ENCODE peak calls at places on chromosomes 6 and 20, in six cellular contexts. U, Z, G, W, T and H are unnamed samples.

GRCh38 chr6:32181890-32182529 is 2.0 kb downstream of the AGER start:
- DNase-seq in G (peak; percentile 69), Z (no peak), T (no peak), U (no peak), W (no peak), H (no peak)

GRCh38 chr6:106609699-106610098 is 19.6 kb downstream of the RTN4IP1 start:
- DNase-seq in T (no peak), W (peak; percentile 21), Z (peak; percentile 40), G (peak; percentile 32), U (peak; percentile 67), H (no peak)

GRCh38 chr6:43188426-43188825 is 6.4 kb downstream of the CUL9 start:
- DNase-seq in G (no peak), Z (no peak), T (no peak), W (no peak), U (no peak), H (no peak)

GRCh38 chr6:40336296-40336695 is 250.9 kb downstream of the LRFN2 start:
- DNase-seq in Z (no peak), W (no peak), T (no peak), U (no peak), G (no peak), H (no peak)

GRCh38 chr6:47477497-47478232 is at the start of gene CD2AP:
- DNase-seq in W (peak; percentile 80), U (peak; percentile 97), Z (peak; percentile 93), T (peak; percentile 89), G (peak; percentile 97), H (peak; percentile 89)

GRCh38 chr6:34491091-34491430 is 25.2 kb downstream of the PACSIN1 start:
- DNase-seq in Z (no peak), U (no peak), G (peak; percentile 73), W (no peak), T (no peak), H (no peak)

GRCh38 chr20:18466574-18466893 is 296 bp downstream of the DZANK1 start:
- DNase-seq in G (no peak), Z (no peak), W (no peak), T (no peak), U (no peak), H (no peak)

GRCh38 chr6:77466055-77467028 is 3.1 kb upstream of the HTR1B start:
- DNase-seq in U (peak; percentile 86), T (no peak), G (no peak), W (no peak), Z (peak; percentile 30), H (peak; percentile 53)

GRCh38 chr6:121482004-121482693 is 46.7 kb downstream of the GJA1 start:
- DNase-seq in G (no peak), W (peak; percentile 21), T (no peak), Z (no peak), U (no peak), H (no peak)

GRCh38 chr6:85920782-85921181 is 278.1 kb upstream of the SYNCRIP start:
- DNase-seq in U (no peak), Z (no peak), T (no peak), G (no peak), W (no peak), H (peak; percentile 69)

GRCh38 chr6:161413361-161413771 is 139.5 kb upstream of the AGPAT4 start:
- DNase-seq in Z (no peak), W (no peak), G (no peak), T (no peak), U (no peak), H (no peak)

GRCh38 chr6:84882768-84883766 is 118.7 kb upstream of the TBX18 start:
- DNase-seq in G (no peak), Z (no peak), U (no peak), W (no peak), T (no peak), H (no peak)

GRCh38 chr6:68628156-68628555 is 6.9 kb upstream of the ADGRB3 start:
- DNase-seq in U (peak; percentile 56), W (no peak), G (no peak), T (no peak), Z (no peak), H (no peak)

GRCh38 chr6:145903356-145904102 is 60.6 kb downstream of the SHPRH start:
- DNase-seq in W (no peak), G (no peak), Z (no peak), T (no peak), U (no peak), H (no peak)

GRCh38 chr6:100751590-100751989 is 129.5 kb downstream of the ASCC3 start:
- DNase-seq in G (no peak), T (no peak), U (no peak), Z (no peak), W (no peak), H (no peak)

GRCh38 chr6:32964776-32965175 is 3.6 kb upstream of the BRD2 start:
- DNase-seq in T (no peak), W (no peak), U (no peak), Z (no peak), G (no peak), H (no peak)

GRCh38 chr6:130843575-130844320 is 16.5 kb downstream of the SMLR1 start:
- DNase-seq in G (peak; percentile 38), W (peak; percentile 28), T (no peak), Z (no peak), U (peak; percentile 72), H (no peak)

GRCh38 chr6:45590751-45591184 is 213.0 kb upstream of the SUPT3H start:
- DNase-seq in T (no peak), W (no peak), G (no peak), U (no peak), Z (no peak), H (no peak)

GRCh38 chr20:11726021-11726420 is 191.7 kb upstream of the BTBD3 start:
- DNase-seq in U (no peak), G (no peak), T (no peak), Z (no peak), W (no peak), H (no peak)

GRCh38 chr6:170086639-170087420 is 204.0 kb downstream of the DLL1 start:
- DNase-seq in T (peak; percentile 50), U (no peak), G (no peak), Z (peak; percentile 7), W (no peak), H (no peak)

GRCh38 chr6:47135772-47136171 is 93.6 kb upstream of the ADGRF1 start:
- DNase-seq in G (peak; percentile 70), W (peak; percentile 85), U (peak; percentile 17), Z (no peak), T (no peak), H (peak; percentile 47)

GRCh38 chr20:13142143-13142542 is 78.9 kb upstream of the ISM1 start:
- DNase-seq in W (no peak), T (no peak), G (no peak), U (no peak), Z (no peak), H (no peak)

GRCh38 chr6:71489736-71490135 is 201.1 kb downstream of the OGFRL1 start:
- DNase-seq in G (no peak), Z (no peak), W (peak; percentile 10), T (no peak), U (peak; percentile 15), H (no peak)

GRCh38 chr20:57399587-57400261 is 8.5 kb downstream of the RBM38 start:
- DNase-seq in W (no peak), Z (peak; percentile 55), U (no peak), T (no peak), G (no peak), H (no peak)

GRCh38 chr20:1685304-1686052 is 27.9 kb upstream of the SIRPG start:
- DNase-seq in Z (no peak), U (no peak), W (no peak), G (no peak), T (no peak), H (no peak)

GRCh38 chr6:20319520-20320357 is 81.9 kb upstream of the E2F3 start:
- DNase-seq in T (no peak), W (no peak), Z (peak; percentile 63), G (no peak), U (no peak), H (no peak)

DNA sequence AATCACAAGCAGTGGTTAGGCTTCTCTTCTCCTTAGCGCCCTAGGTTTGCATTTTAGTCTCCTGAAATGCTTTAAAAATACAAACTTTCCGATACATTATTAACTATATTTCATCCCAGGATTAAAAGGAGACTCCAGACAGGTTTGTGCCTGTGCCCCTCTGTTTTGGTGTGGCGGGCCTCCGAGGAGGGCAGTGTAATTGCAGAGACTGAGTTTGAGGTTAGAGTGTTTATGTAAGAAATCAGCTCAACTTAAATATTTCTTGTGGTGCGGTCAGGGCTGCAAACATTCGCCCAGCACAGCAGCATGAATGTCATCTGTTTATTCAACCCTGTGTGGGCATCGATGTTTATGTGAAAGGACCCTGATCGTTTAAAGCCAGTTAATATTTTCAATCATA is 130.4 kb upstream of the AKAP12 start:
- DNase-seq in U (no peak), T (no peak), W (no peak), G (no peak), Z (no peak), H (no peak)
- TF ChIP-seq POLR2AphosphoS5 in U (no peak), T (no peak), W (no peak), G (no peak), Z (no peak), H (no peak)

GRCh38 chr6:159056941-159057340 is 12.2 kb upstream of the TAGAP start:
- DNase-seq in G (no peak), U (no peak), Z (no peak), W (no peak), T (no peak), H (no peak)

GRCh38 chr6:159056003-159056402 is 11.2 kb upstream of the TAGAP start:
- DNase-seq in G (no peak), W (no peak), U (no peak), Z (no peak), T (no peak), H (no peak)

GRCh38 chr6:159056432-159056831 is 11.6 kb upstream of the TAGAP start:
- DNase-seq in T (no peak), Z (no peak), U (no peak), G (no peak), W (no peak), H (no peak)

GRCh38 chr6:159053781-159054398 is 9.1 kb upstream of the TAGAP start:
- DNase-seq in G (no peak), W (no peak), T (no peak), Z (no peak), U (no peak), H (no peak)

GRCh38 chr6:159052720-159053119 is 7.9 kb upstream of the TAGAP start:
- DNase-seq in Z (no peak), G (no peak), U (no peak), T (no peak), W (no peak), H (no peak)
- H3K4me1 ChIP-seq in Z (peaks cover 8% of the 10 kb centered on the region), G (no peaks in the 10 kb centered on the region), U (no peaks in the 10 kb centered on the region), T (no peaks in the 10 kb centered on the region), W (no peaks in the 10 kb centered on the region), H (no peaks in the 10 kb centered on the region)

DNA sequence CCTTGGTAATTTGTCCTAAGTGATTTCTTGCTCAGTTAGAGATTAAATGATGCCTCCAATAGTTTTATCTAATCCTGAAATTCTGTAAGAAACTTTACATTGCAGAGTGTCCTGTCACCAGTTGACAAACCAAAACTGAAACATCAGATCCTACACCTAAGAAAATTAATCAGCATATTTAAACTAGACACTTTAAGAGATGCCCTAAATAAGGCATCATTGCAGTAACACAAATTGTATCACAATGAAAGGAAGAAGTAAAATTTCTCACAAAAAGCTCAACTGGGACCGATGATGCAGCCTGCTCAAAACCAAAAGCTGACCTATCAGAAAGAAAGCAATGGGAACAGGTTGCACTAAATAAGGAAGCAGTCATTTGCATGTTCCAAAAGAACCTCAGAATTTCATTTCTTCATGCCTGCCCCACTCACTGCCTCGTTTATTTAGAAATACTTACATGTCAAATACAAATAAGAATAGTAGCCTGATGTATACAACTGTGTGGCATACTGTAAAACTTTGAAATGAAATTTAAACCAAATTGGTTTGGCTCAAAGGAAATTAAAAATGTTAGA is 12.1 kb downstream of the HIVEP2 start:
- DNase-seq in U (no peak), G (no peak), T (no peak), W (no peak), Z (no peak), H (no peak)
- H3K4me3 ChIP-seq in U (no peak overlapping the region), G (no peak overlapping the region), T (no peak overlapping the region), W (no peak overlapping the region), Z (no peak overlapping the region), H (no peak overlapping the region)

GRCh38 chr20:37042986-37043972 is 52.5 kb downstream of the RBL1 start:
- DNase-seq in T (no peak), W (no peak), G (no peak), U (no peak), Z (peak; percentile 9), H (no peak)
- TF ChIP-seq POLR2AphosphoS5 in T (no peak), W (no peak), G (no peak), U (no peak), Z (no peak), H (no peak)